ENCODE peak calls at places on chromosomes 5 and 9, in nine cellular contexts. One of them, this sample, is unnamed.

GRCh38 chr9:99103909-99104458 is 929 bp upstream of the TGFBR1 start:
- DNase-seq in left ventricle myocardium inferior: peak
- DNase-seq in upper lobe of right lung: no peak
- DNase-seq in RWPE1: peak
- DNase-seq in uterus: peak
- DNase-seq in AG04449: no peak
- DNase-seq in BE2C: no peak
- DNase-seq in neural progenitor cell: peak
- DNase-seq in fibroblast of the aortic adventitia: peak
- DNase-seq in this sample: no peak

GRCh38 chr5:32030686-32031478 is 143.2 kb downstream of the GOLPH3 start:
- DNase-seq in neural progenitor cell: no peak
- DNase-seq in uterus: no peak
- DNase-seq in fibroblast of the aortic adventitia: no peak
- DNase-seq in BE2C: no peak
- DNase-seq in left ventricle myocardium inferior: no peak
- DNase-seq in upper lobe of right lung: no peak
- DNase-seq in AG04449: no peak
- DNase-seq in RWPE1: no peak
- DNase-seq in this sample: no peak

GRCh38 chr5:165525268-165525667 is 2019.8 kb downstream of the MAT2B start:
- DNase-seq in upper lobe of right lung: no peak
- DNase-seq in BE2C: no peak
- DNase-seq in fibroblast of the aortic adventitia: peak
- DNase-seq in RWPE1: peak
- DNase-seq in neural progenitor cell: no peak
- DNase-seq in uterus: no peak
- DNase-seq in AG04449: no peak
- DNase-seq in left ventricle myocardium inferior: no peak
- DNase-seq in this sample: no peak

GRCh38 chr9:112059980-112060348 is 115.1 kb downstream of the SUSD1 start:
- DNase-seq in upper lobe of right lung: no peak
- DNase-seq in AG04449: no peak
- DNase-seq in fibroblast of the aortic adventitia: no peak
- DNase-seq in BE2C: no peak
- DNase-seq in uterus: no peak
- DNase-seq in neural progenitor cell: no peak
- DNase-seq in RWPE1: no peak
- DNase-seq in left ventricle myocardium inferior: no peak
- DNase-seq in this sample: no peak

GRCh38 chr9:107251756-107252322 is 31.2 kb upstream of the RAD23B start:
- DNase-seq in upper lobe of right lung: no peak
- DNase-seq in AG04449: peak
- DNase-seq in fibroblast of the aortic adventitia: peak
- DNase-seq in uterus: peak
- DNase-seq in BE2C: peak
- DNase-seq in RWPE1: no peak
- DNase-seq in left ventricle myocardium inferior: peak
- DNase-seq in neural progenitor cell: no peak
- DNase-seq in this sample: no peak

GRCh38 chr9:128142596-128142995 is 6.7 kb upstream of the LCN2 start:
- DNase-seq in BE2C: no peak
- DNase-seq in neural progenitor cell: no peak
- DNase-seq in RWPE1: no peak
- DNase-seq in upper lobe of right lung: no peak
- DNase-seq in uterus: no peak
- DNase-seq in left ventricle myocardium inferior: no peak
- DNase-seq in fibroblast of the aortic adventitia: no peak
- DNase-seq in AG04449: no peak
- DNase-seq in this sample: no peak

GRCh38 chr9:134871941-134872340 is 8.7 kb upstream of the FCN2 start:
- DNase-seq in fibroblast of the aortic adventitia: no peak
- DNase-seq in neural progenitor cell: no peak
- DNase-seq in uterus: no peak
- DNase-seq in upper lobe of right lung: no peak
- DNase-seq in AG04449: no peak
- DNase-seq in left ventricle myocardium inferior: peak
- DNase-seq in RWPE1: no peak
- DNase-seq in BE2C: no peak
- DNase-seq in this sample: no peak

GRCh38 chr9:126491256-126491879 is 122.4 kb upstream of the LMX1B start:
- DNase-seq in BE2C: no peak
- DNase-seq in upper lobe of right lung: no peak
- DNase-seq in AG04449: no peak
- DNase-seq in RWPE1: peak
- DNase-seq in left ventricle myocardium inferior: no peak
- DNase-seq in fibroblast of the aortic adventitia: peak
- DNase-seq in neural progenitor cell: peak
- DNase-seq in uterus: peak
- DNase-seq in this sample: peak

GRCh38 chr9:122498883-122499288 is 11.7 kb upstream of the OR1J2 start:
- DNase-seq in left ventricle myocardium inferior: no peak
- DNase-seq in AG04449: no peak
- DNase-seq in uterus: no peak
- DNase-seq in upper lobe of right lung: no peak
- DNase-seq in neural progenitor cell: peak
- DNase-seq in RWPE1: peak
- DNase-seq in fibroblast of the aortic adventitia: peak
- DNase-seq in BE2C: peak
- DNase-seq in this sample: peak

GRCh38 chr5:38672059-38672791 is 115.8 kb upstream of the LIFR start:
- DNase-seq in fibroblast of the aortic adventitia: peak
- DNase-seq in neural progenitor cell: no peak
- DNase-seq in BE2C: peak
- DNase-seq in AG04449: peak
- DNase-seq in uterus: no peak
- DNase-seq in RWPE1: peak
- DNase-seq in upper lobe of right lung: no peak
- DNase-seq in left ventricle myocardium inferior: no peak
- DNase-seq in this sample: no peak

GRCh38 chr5:39340486-39340885 is 23.8 kb downstream of the C9 start:
- DNase-seq in left ventricle myocardium inferior: no peak
- DNase-seq in upper lobe of right lung: no peak
- DNase-seq in uterus: no peak
- DNase-seq in neural progenitor cell: no peak
- DNase-seq in RWPE1: no peak
- DNase-seq in BE2C: no peak
- DNase-seq in fibroblast of the aortic adventitia: peak
- DNase-seq in AG04449: no peak
- DNase-seq in this sample: no peak

GRCh38 chr9:134662143-134662876 is 20.7 kb downstream of the COL5A1 start:
- DNase-seq in BE2C: peak
- DNase-seq in upper lobe of right lung: peak
- DNase-seq in RWPE1: peak
- DNase-seq in fibroblast of the aortic adventitia: peak
- DNase-seq in neural progenitor cell: no peak
- DNase-seq in AG04449: peak
- DNase-seq in left ventricle myocardium inferior: peak
- DNase-seq in uterus: peak
- DNase-seq in this sample: no peak

GRCh38 chr9:12884736-12885395 is 110.0 kb downstream of the LURAP1L start:
- DNase-seq in fibroblast of the aortic adventitia: peak
- DNase-seq in upper lobe of right lung: no peak
- DNase-seq in AG04449: peak
- DNase-seq in RWPE1: peak
- DNase-seq in uterus: no peak
- DNase-seq in BE2C: no peak
- DNase-seq in neural progenitor cell: peak
- DNase-seq in left ventricle myocardium inferior: no peak
- DNase-seq in this sample: no peak

GRCh38 chr9:124859803-124860581 is 1.8 kb downstream of the RPL35 start:
- DNase-seq in AG04449: no peak
- DNase-seq in upper lobe of right lung: no peak
- DNase-seq in BE2C: no peak
- DNase-seq in RWPE1: no peak
- DNase-seq in neural progenitor cell: no peak
- DNase-seq in uterus: no peak
- DNase-seq in left ventricle myocardium inferior: no peak
- DNase-seq in fibroblast of the aortic adventitia: no peak
- DNase-seq in this sample: no peak

GRCh38 chr9:124858330-124859046 is 3.3 kb downstream of the RPL35 start:
- DNase-seq in RWPE1: no peak
- DNase-seq in fibroblast of the aortic adventitia: no peak
- DNase-seq in left ventricle myocardium inferior: no peak
- DNase-seq in neural progenitor cell: no peak
- DNase-seq in upper lobe of right lung: no peak
- DNase-seq in BE2C: no peak
- DNase-seq in AG04449: no peak
- DNase-seq in uterus: no peak
- DNase-seq in this sample: no peak

GRCh38 chr9:124860582-124861341 is 995 bp downstream of the RPL35 start:
- DNase-seq in RWPE1: no peak
- DNase-seq in AG04449: no peak
- DNase-seq in left ventricle myocardium inferior: no peak
- DNase-seq in BE2C: no peak
- DNase-seq in fibroblast of the aortic adventitia: no peak
- DNase-seq in upper lobe of right lung: no peak
- DNase-seq in neural progenitor cell: no peak
- DNase-seq in uterus: no peak
- DNase-seq in this sample: no peak

GRCh38 chr9:124863371-124863831 is 1.5 kb downstream of the ARPC5L start:
- DNase-seq in left ventricle myocardium inferior: no peak
- DNase-seq in neural progenitor cell: no peak
- DNase-seq in AG04449: no peak
- DNase-seq in upper lobe of right lung: no peak
- DNase-seq in uterus: no peak
- DNase-seq in RWPE1: peak
- DNase-seq in fibroblast of the aortic adventitia: no peak
- DNase-seq in BE2C: no peak
- DNase-seq in this sample: no peak

DNA sequence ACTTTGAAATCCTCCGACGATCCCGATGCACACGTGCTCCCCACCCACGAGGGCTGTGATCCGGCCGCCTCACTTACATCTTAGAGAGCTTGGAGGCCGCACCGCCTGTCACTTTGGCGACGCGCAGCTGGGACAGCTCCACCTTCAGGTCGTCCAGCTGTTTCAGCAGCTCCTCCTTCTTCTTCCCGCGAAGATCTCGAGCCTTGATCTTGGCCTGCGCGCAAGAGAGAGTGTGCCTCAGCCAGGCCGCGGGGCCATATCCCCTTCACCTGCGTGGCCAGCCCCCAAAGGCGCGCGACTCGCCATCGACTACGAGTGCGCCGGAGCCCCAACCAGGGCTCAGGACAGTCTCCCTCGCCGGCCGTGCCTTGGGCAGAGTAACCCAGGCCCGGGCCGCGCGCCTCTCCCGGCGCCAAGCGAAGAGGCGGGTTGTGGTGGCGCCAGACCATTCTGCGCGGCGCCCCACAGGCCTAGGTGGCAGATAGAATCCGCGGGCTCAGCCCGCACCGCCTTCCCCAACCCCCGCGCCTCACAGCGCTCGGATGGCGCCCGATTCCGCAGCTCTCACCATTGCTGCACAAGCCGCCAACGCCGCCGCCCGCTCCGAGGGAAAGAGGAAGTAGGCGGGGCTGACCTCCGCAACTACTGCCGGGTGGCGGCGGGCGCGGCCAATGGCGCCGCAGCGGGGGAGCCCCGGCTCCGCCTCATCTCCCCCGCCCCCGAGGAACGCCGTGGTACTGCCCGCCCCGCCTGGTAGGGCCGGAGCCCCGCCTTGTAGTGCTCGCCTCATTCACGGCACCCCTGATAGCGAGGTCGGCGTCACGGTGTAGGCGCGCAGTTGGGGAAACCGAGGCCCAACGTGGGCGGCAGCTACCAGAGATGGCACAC is at the start of the genes ARPC5L and RPL35:
- DNase-seq in left ventricle myocardium inferior: peak
- DNase-seq in uterus: peak
- DNase-seq in neural progenitor cell: peak
- DNase-seq in AG04449: no peak
- DNase-seq in upper lobe of right lung: peak
- DNase-seq in fibroblast of the aortic adventitia: peak
- DNase-seq in RWPE1: peak
- DNase-seq in BE2C: peak
- DNase-seq in this sample: peak
- TF ChIP-seq CTCF in left ventricle myocardium inferior: no peak
- TF ChIP-seq CTCF in uterus: peak
- TF ChIP-seq CTCF in neural progenitor cell: peak
- TF ChIP-seq CTCF in AG04449: no peak
- TF ChIP-seq CTCF in upper lobe of right lung: peak
- TF ChIP-seq CTCF in fibroblast of the aortic adventitia: peak
- TF ChIP-seq CTCF in RWPE1: peak
- TF ChIP-seq CTCF in BE2C: no peak
- TF ChIP-seq CTCF in this sample: peak

GRCh38 chr5:65213921-65214525 is 267.7 kb downstream of the ADAMTS6 start:
- DNase-seq in left ventricle myocardium inferior: peak
- DNase-seq in fibroblast of the aortic adventitia: peak
- DNase-seq in AG04449: no peak
- DNase-seq in BE2C: peak
- DNase-seq in upper lobe of right lung: no peak
- DNase-seq in neural progenitor cell: peak
- DNase-seq in uterus: no peak
- DNase-seq in RWPE1: peak
- DNase-seq in this sample: no peak
- TF ChIP-seq CTCF in left ventricle myocardium inferior: peak
- TF ChIP-seq CTCF in fibroblast of the aortic adventitia: peak
- TF ChIP-seq CTCF in AG04449: peak
- TF ChIP-seq CTCF in BE2C: peak
- TF ChIP-seq CTCF in upper lobe of right lung: peak
- TF ChIP-seq CTCF in neural progenitor cell: peak
- TF ChIP-seq CTCF in uterus: peak
- TF ChIP-seq CTCF in RWPE1: peak
- TF ChIP-seq CTCF in this sample: peak

GRCh38 chr5:2174572-2174971 is 291.8 kb upstream of the IRX4 start:
- DNase-seq in BE2C: no peak
- DNase-seq in fibroblast of the aortic adventitia: no peak
- DNase-seq in uterus: no peak
- DNase-seq in left ventricle myocardium inferior: no peak
- DNase-seq in neural progenitor cell: no peak
- DNase-seq in AG04449: no peak
- DNase-seq in upper lobe of right lung: no peak
- DNase-seq in RWPE1: no peak
- DNase-seq in this sample: no peak
- TF ChIP-seq CTCF in BE2C: no peak
- TF ChIP-seq CTCF in fibroblast of the aortic adventitia: no peak
- TF ChIP-seq CTCF in uterus: no peak
- TF ChIP-seq CTCF in left ventricle myocardium inferior: no peak
- TF ChIP-seq CTCF in neural progenitor cell: no peak
- TF ChIP-seq CTCF in AG04449: no peak
- TF ChIP-seq CTCF in upper lobe of right lung: no peak
- TF ChIP-seq CTCF in RWPE1: no peak
- TF ChIP-seq CTCF in this sample: no peak

DNA sequence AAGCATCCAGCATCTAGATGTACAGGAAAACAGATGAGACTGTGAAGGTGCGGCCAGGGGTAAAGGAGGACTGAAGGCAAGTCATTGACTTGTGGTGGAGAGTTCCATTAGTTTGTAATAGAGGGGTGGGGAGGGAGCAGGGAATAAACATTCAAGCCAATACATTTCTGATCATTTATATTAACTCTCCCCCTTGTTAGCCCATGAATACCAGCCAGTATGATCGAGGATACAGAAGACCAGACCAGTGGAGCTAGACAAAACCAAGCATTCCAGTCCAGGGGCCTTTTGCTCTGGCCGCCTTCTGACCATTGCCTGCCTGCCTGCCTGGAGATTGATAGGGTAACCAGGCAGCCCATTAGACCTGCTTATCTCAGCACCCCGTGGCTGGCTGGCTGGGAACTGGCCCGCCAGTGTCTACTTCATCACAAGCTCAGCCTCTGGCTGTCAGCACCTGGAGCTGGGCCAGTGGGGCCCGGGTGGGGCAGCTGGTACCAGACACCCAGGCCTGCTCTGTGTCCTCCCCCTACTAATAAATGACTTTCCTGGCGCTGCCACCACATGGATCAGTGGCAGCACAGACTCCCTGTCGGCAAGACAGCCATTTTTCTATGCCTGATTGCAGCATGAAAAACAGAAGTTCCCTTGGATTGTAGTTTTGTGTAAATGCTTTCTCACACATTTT is 181.2 kb downstream of the SNCAIP start:
- DNase-seq in AG04449: no peak
- DNase-seq in fibroblast of the aortic adventitia: no peak
- DNase-seq in upper lobe of right lung: peak
- DNase-seq in left ventricle myocardium inferior: peak
- DNase-seq in uterus: no peak
- DNase-seq in BE2C: peak
- DNase-seq in RWPE1: no peak
- DNase-seq in neural progenitor cell: no peak
- DNase-seq in this sample: no peak
- TF ChIP-seq CTCF in AG04449: no peak
- TF ChIP-seq CTCF in fibroblast of the aortic adventitia: no peak
- TF ChIP-seq CTCF in upper lobe of right lung: no peak
- TF ChIP-seq CTCF in left ventricle myocardium inferior: no peak
- TF ChIP-seq CTCF in uterus: no peak
- TF ChIP-seq CTCF in BE2C: no peak
- TF ChIP-seq CTCF in RWPE1: no peak
- TF ChIP-seq CTCF in neural progenitor cell: no peak
- TF ChIP-seq CTCF in this sample: no peak